ENCODE peak calls at places on chromosomes 12 and 14, in four cellular contexts. O, T, Y and S are unnamed samples.
A peak's percentile ranks its signal among the peaks of the same experiment; 100 is the strongest.

GRCh38 chr14:68854421-68854820 is 61.6 kb upstream of the ZFP36L1 start:
- DNase-seq in T (no peak), O (no peak), Y (no peak), S (no peak)

GRCh38 chr14:98578204-98578603 is 693.8 kb downstream of the BCL11B start:
- DNase-seq in O (no peak), T (no peak), Y (no peak), S (no peak)

GRCh38 chr12:57627504-57628279 is 5.3 kb downstream of the B4GALNT1 start:
- DNase-seq in Y (no peak), O (no peak), T (no peak), S (no peak)

GRCh38 chr12:113136128-113136989 is 798 bp upstream of the RASAL1 start:
- DNase-seq in O (no peak), T (no peak), Y (no peak), S (no peak)

GRCh38 chr12:105445261-105446015 is 114.9 kb downstream of the C12orf75 start:
- DNase-seq in Y (no peak), O (no peak), T (no peak), S (no peak)

GRCh38 chr12:130157998-130158774 is 4.1 kb upstream of the FZD10 start:
- DNase-seq in T (no peak), O (no peak), Y (no peak), S (no peak)

GRCh38 chr12:25756974-25757665 is 201.4 kb upstream of the RASSF8 start:
- DNase-seq in Y (no peak), T (no peak), O (no peak), S (no peak)

GRCh38 chr12:113260636-113261300 is 39.5 kb downstream of the TPCN1 start:
- DNase-seq in T (no peak), Y (no peak), O (no peak), S (no peak)

GRCh38 chr12:124422142-124422569 is 127.3 kb downstream of the RFLNA start:
- DNase-seq in Y (no peak), O (no peak), T (no peak), S (no peak)

GRCh38 chr12:106152334-106152733 is 13.6 kb upstream of the NUAK1 start:
- DNase-seq in O (no peak), Y (no peak), T (no peak), S (no peak)

GRCh38 chr12:121796855-121797751 is 3.6 kb upstream of the RHOF start:
- DNase-seq in Y (peak; percentile 96), O (peak; percentile 79), T (no peak), S (no peak)

GRCh38 chr12:53603196-53603595 is 23.0 kb downstream of the ATF7 start:
- DNase-seq in Y (no peak), T (no peak), O (no peak), S (no peak)

GRCh38 chr12:124747426-124748161 is 116.1 kb downstream of the SCARB1 start:
- DNase-seq in T (no peak), O (no peak), Y (no peak), S (peak; percentile 77)

GRCh38 chr12:76255281-76255680 is 92.9 kb downstream of the BBS10 start:
- DNase-seq in O (no peak), T (no peak), Y (no peak), S (no peak)

GRCh38 chr14:90300649-90301048 is 31.1 kb downstream of the NRDE2 start:
- DNase-seq in Y (no peak), O (no peak), T (no peak), S (no peak)

GRCh38 chr14:52473557-52473956 is 78.7 kb downstream of the TXNDC16 start:
- DNase-seq in T (no peak), Y (no peak), O (no peak), S (peak; percentile 10)

GRCh38 chr12:9123741-9124140 is 8.0 kb upstream of the A2M start:
- DNase-seq in T (no peak), O (no peak), Y (no peak), S (no peak)

GRCh38 chr14:101873401-101873800 is 91.0 kb upstream of the DYNC1H1 start:
- DNase-seq in O (no peak), T (no peak), Y (no peak), S (no peak)

GRCh38 chr12:44464180-44464579 is 411.9 kb downstream of the NELL2 start:
- DNase-seq in O (peak; percentile 5), Y (no peak), T (no peak), S (no peak)

GRCh38 chr14:23294734-23295561 is 7.7 kb downstream of the PPP1R3E start:
- DNase-seq in Y (no peak), O (no peak), T (peak; percentile 24), S (peak; percentile 27)

GRCh38 chr14:93304771-93305170 is 28.1 kb downstream of the BTBD7 start:
- DNase-seq in Y (no peak), O (no peak), T (no peak), S (no peak)

GRCh38 chr14:90301580-90302181 is 30.1 kb downstream of the NRDE2 start:
- DNase-seq in T (no peak), O (no peak), Y (no peak), S (peak; percentile 34)

GRCh38 chr14:35333797-35334743 is 41.9 kb downstream of the PSMA6 start:
- DNase-seq in T (no peak), Y (no peak), O (no peak), S (no peak)

GRCh38 chr12:59570134-59570533 is 25.7 kb upstream of the SLC16A7 start:
- DNase-seq in O (no peak), Y (no peak), T (no peak), S (no peak)

GRCh38 chr12:125443316-125443715 is 378.1 kb downstream of the AACS start:
- DNase-seq in T (no peak), O (no peak), Y (no peak), S (no peak)

GRCh38 chr14:59520224-59520623 is 35.9 kb downstream of the JKAMP start:
- DNase-seq in O (no peak), Y (no peak), T (no peak), S (no peak)

GRCh38 chr12:120229071-120229582 is 28.2 kb upstream of the RPLP0 start:
- DNase-seq in T (no peak), Y (no peak), O (no peak), S (no peak)

GRCh38 chr12:6316921-6317692 is 6.6 kb downstream of the PLEKHG6 start:
- DNase-seq in T (no peak), Y (no peak), O (no peak), S (no peak)

GRCh38 chr12:127494961-127495915 is 771.7 kb upstream of the TMEM132C start:
- DNase-seq in O (no peak), Y (no peak), T (peak; percentile 61), S (no peak)

GRCh38 chr14:23326491-23327332 is 5.5 kb downstream of the PABPN1 start:
- DNase-seq in T (peak; percentile 8), O (no peak), Y (no peak), S (no peak)

GRCh38 chr14:80055226-80055625 is 156.1 kb downstream of the DIO2 start:
- DNase-seq in O (no peak), Y (no peak), T (no peak), S (no peak)

GRCh38 chr12:57591567-57592325 is 754 bp downstream of the PIP4K2C start:
- DNase-seq in Y (no peak), T (peak; percentile 18), O (no peak), S (no peak)

GRCh38 chr12:188910-189621 is 24.9 kb downstream of the SLC6A12 start:
- DNase-seq in O (no peak), Y (peak; percentile 55), T (peak; percentile 64), S (peak; percentile 88)

GRCh38 chr12:102465762-102466560 is 14.4 kb downstream of the IGF1 start:
- DNase-seq in Y (no peak), O (no peak), T (no peak), S (no peak)

DNA sequence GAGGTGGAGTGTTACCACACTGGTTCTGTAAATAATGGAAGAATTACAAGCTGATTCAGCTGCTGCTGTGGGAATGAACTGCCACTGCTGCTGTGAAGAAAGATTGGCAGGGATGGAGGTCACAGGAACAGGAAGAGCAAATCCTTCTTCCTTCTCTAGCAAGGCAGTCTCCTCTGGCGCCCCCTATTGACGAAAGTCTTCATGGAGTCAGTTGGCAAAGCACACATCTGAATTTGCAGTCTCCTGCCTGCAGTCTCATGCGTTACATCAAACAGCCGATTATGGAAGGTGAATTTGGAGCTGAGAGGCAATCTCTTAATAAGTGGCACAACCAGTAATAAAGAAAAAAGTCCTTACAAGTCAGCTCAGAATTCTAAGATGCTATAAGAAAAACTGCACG is 106.0 kb upstream of the TMTC1 start:
- DNase-seq in T (no peak), O (peak; percentile 44), Y (peak; percentile 28), S (peak; percentile 28)
- TF ChIP-seq CTCF in T (peak; percentile 51), O (peak; percentile 93), Y (peak; percentile 75), S (peak; percentile 10)

GRCh38 chr14:29421156-29421728 is 506.4 kb downstream of the PRKD1 start:
- DNase-seq in T (no peak), O (no peak), Y (no peak), S (no peak)
- TF ChIP-seq CTCF in T (no peak), O (peak; percentile 11), Y (no peak), S (no peak)

GRCh38 chr12:71837356-71837755 is 2.2 kb upstream of the TBC1D15 start:
- DNase-seq in O (no peak), T (no peak), Y (no peak), S (no peak)

GRCh38 chr12:71838231-71838630 is 1.3 kb upstream of the TBC1D15 start:
- DNase-seq in O (no peak), T (no peak), Y (no peak), S (no peak)

GRCh38 chr12:71838661-71839060 is 898 bp upstream of the TBC1D15 start:
- DNase-seq in Y (no peak), O (no peak), T (no peak), S (no peak)

DNA sequence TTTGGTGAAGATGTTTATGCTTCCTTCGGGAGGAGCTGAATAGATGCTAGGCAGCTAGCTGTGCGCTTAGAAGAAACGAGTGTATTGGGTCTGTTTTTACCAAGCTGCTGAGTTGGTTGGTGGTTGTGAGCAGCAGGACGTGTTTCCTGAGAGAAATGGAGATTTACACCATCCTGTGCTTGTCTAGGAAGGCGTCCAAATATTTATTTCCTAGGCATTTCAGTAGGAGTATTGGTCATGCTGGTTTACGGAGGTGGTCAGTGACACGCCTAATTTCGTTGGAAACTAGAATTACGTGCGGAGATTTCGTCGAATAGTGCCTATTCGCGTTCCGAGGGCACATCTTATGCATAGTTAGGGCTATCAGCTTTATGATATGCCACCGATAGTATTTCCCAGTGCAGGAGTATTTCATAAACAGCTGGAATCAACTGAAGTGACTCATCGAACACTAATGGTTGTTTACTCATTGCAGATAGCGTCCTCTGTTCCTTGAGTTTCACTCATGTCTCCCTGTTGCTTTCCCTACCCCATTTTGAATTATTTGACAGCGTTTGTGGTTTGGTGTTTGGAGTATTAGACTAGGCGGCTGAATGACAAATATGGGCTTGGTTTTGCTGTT is 778 bp downstream of the TBC1D15 start:
- DNase-seq in T (no peak), O (no peak), Y (no peak), S (no peak)
- TF ChIP-seq CTCF in T (no peak), O (no peak), Y (no peak), S (no peak)

GRCh38 chr14:105022276-105022670 is 1.4 kb upstream of the CDCA4 start:
- DNase-seq in O (no peak), Y (no peak), T (no peak), S (no peak)

GRCh38 chr14:105019861-105020814 is 745 bp downstream of the CDCA4 start:
- DNase-seq in T (peak; percentile 30), O (no peak), Y (no peak), S (peak; percentile 66)

GRCh38 chr14:105021656-105022275 is 883 bp upstream of the CDCA4 start:
- DNase-seq in Y (no peak), T (peak; percentile 16), O (no peak), S (no peak)

GRCh38 chr14:105023144-105023543 is 2.3 kb upstream of the CDCA4 start:
- DNase-seq in O (no peak), Y (no peak), T (no peak), S (no peak)

GRCh38 chr14:105020815-105021655 is at the start of gene CDCA4:
- DNase-seq in Y (peak; percentile 98), T (peak; percentile 92), O (peak; percentile 74), S (peak; percentile 100)
- TF ChIP-seq CTCF in Y (peak; percentile 29), T (no peak), O (no peak), S (no peak)